ENCODE peak calls at places on chromosomes 3 and 15, in four cellular contexts. V is HL-60, A is retinal pigment epithelial cell, E is cardiac muscle cell. F is an unnamed sample.

GRCh38 chr3:164007764-164008163 is 1070.5 kb downstream of the SI start:
- DNase-seq in V (no peak), A (no peak), E (no peak), F (no peak)

GRCh38 chr15:69089258-69089657 is 71.2 kb upstream of the GLCE start:
- DNase-seq in V (no peak), A (no peak), E (no peak), F (no peak)

GRCh38 chr15:77525411-77525811 is 104.7 kb downstream of the HMG20A start:
- DNase-seq in V (no peak), A (no peak), E (no peak), F (no peak)

GRCh38 chr15:43105077-43105769 is 615 bp downstream of the UBR1 start:
- DNase-seq in V (no peak), A (no peak), E (peak; percentile 11), F (no peak)

GRCh38 chr3:168061332-168061996 is 34.3 kb downstream of the GOLIM4 start:
- DNase-seq in V (no peak), A (no peak), E (no peak), F (no peak)

GRCh38 chr15:89447676-89448075 is 48.7 kb downstream of the RHCG start:
- DNase-seq in V (no peak), A (no peak), E (no peak), F (no peak)

GRCh38 chr3:77668398-77668797 is 628.5 kb downstream of the ROBO2 start:
- DNase-seq in V (no peak), A (no peak), E (no peak), F (no peak)

GRCh38 chr3:95460274-95460673 is 1354.1 kb upstream of the EPHA6 start:
- DNase-seq in V (no peak), A (no peak), E (no peak), F (no peak)

GRCh38 chr3:162996368-162996767 is 1499.8 kb downstream of the OTOL1 start:
- DNase-seq in V (no peak), A (no peak), E (no peak), F (no peak)

DNA sequence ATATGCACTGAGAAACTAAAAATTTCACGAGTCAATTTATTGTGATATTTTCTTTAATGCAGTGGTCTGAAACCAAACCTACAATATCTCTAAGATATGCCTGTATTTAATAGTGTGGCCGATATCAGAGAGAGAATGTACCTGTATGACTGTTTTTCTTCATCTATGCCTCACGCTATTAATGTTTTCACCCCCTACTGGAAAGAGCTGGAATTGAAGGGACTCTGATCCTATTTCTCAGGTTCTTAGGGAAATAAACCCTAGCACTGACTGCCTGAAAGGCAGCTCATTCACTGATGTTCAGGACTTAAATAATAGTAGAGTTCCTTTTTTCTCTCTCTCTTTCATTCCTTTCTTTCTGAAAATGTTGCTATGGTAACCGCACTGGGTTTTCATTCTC is 1135.9 kb downstream of the IGSF11 start:
- DNase-seq in V (no peak), A (no peak), E (no peak), F (no peak)
- TF ChIP-seq CTCF in V (peak; percentile 66), A (peak; percentile 63), E (peak; percentile 44), F (peak; percentile 25)

DNA sequence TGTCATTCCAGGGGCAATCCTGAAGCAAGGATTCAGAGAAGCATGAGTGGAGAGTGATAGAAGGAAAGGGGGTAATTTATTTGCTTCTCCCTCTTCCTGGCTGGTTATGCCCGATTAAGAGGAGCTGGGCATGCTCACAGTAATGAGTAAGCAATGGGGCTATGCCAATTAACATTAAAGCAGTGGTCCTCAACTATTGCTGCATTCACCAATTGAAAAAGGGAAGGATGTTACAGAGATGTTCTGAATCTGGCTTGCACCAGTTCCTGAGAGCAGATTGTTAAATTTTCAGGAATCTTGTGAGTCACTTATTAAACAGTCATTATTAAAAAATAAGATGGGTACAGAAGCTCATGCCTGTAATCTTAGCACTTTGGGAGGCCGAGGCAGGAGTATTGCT is 85.9 kb upstream of the ZBTB20 start:
- DNase-seq in V (no peak), A (no peak), E (no peak), F (peak; percentile 22)
- H3K4me3 ChIP-seq in V (no peak overlapping the region), A (no peak overlapping the region), E (no peak overlapping the region), F (no peak overlapping the region)

GRCh38 chr15:74823324-74823723 is 3.1 kb upstream of the CPLX3 start:
- DNase-seq in V (no peak), A (no peak), E (no peak), F (no peak)

GRCh38 chr15:74821091-74821789 is 5.2 kb upstream of the CPLX3 start:
- DNase-seq in V (no peak), A (no peak), E (peak; percentile 28), F (no peak)

GRCh38 chr15:74821790-74822158 is 4.7 kb upstream of the CPLX3 start:
- DNase-seq in V (no peak), A (no peak), E (no peak), F (no peak)

GRCh38 chr15:74820056-74820455 is 6.4 kb upstream of the CPLX3 start:
- DNase-seq in V (no peak), A (no peak), E (no peak), F (no peak)

GRCh38 chr15:74822233-74822632 is 4.2 kb upstream of the CPLX3 start:
- DNase-seq in V (no peak), A (no peak), E (no peak), F (no peak)
- TF ChIP-seq CTCF in V (no peak), A (no peak), E (no peak), F (no peak)

GRCh38 chr15:98420837-98421236 is 227.5 kb upstream of the IGF1R start:
- DNase-seq in V (no peak), A (no peak), E (no peak), F (no peak)
- H3K4me3 ChIP-seq in V (no peak overlapping the region), A (no peak overlapping the region), E (no peak overlapping the region), F (no peak overlapping the region)

DNA sequence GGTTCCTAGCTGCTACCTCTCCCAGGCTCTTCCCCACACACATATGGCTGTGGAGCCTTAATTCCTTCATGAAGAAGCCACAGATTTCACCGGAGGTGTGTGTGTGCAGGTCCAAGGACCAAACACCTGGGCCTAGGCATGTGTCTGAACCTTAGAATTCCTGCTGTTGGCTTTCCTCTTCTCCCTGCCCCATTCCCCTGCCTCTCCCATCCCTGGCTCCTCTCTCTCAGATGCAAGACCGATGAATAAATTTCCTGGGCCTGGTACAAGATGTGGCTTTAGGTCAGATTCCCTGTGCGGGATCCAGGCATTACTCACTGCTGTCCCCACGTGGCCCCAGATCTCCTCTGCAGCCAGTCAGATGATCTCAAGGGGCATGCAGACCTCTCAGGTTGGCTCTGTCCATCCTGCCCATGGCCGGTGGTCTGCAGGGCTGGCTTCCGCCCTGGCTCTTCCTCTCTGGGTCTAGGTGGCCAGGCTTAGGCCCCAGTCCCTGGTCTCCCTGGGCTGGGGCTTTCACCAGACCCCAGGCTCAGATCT is 20.4 kb downstream of the CCR9 start:
- DNase-seq in V (no peak), A (no peak), E (peak; percentile 64), F (peak; percentile 77)
- TF ChIP-seq CTCF in V (no peak), A (peak; percentile 76), E (peak; percentile 66), F (peak; percentile 71)

DNA sequence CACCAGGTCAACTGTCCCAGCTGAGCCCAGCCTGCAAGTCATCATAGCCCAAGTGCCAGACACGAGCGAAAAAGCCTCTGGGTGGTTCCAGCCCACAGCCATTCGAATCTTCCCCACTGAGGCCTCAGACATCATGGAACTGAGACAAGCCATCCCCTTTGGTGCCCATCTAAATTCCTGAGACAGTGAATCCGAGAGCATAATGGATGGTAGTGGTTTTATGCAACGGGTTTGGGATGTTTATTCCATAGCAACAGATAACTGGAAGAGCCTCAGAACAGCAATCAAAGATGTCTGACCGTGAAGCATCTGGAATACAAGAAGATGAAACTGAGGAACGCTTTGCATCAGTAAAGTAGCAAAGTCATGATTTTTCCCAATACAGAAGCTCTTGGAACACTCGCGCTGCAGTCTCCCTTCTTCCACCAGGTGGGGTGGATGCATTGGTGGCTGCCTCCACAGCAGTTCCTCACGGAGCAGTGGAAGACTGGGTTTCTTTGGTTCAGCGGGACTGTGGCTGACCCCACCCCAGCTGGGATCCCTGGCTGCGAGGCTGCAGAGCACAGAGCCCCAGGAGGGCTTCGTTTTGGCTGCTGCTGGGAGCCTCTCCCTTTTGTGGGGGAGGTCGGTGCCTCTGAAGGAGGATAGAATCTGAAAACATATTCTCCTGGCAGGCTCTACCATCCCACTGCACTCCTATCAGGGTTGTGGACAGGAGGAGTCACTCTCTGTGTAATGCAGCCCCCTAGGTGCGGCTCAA is 26.4 kb upstream of the PDE8A start:
- DNase-seq in V (peak; percentile 8), A (no peak), E (peak; percentile 70), F (peak; percentile 80)
- H3K4me3 ChIP-seq in V (no peak overlapping the region), A (no peak overlapping the region), E (no peak overlapping the region), F (peak overlapping the region; percentile 38)

GRCh38 chr3:136861890-136862610 is at the start of gene NCK1:
- DNase-seq in V (peak; percentile 81), A (peak; percentile 92), E (peak; percentile 99), F (peak; percentile 97)
- TF ChIP-seq CTCF in V (no peak), A (no peak), E (peak; percentile 32), F (no peak)

GRCh38 chr15:85750319-85750806 is 44.4 kb downstream of the KLHL25 start:
- DNase-seq in V (no peak), A (no peak), E (no peak), F (peak; percentile 61)

GRCh38 chr15:85749261-85750151 is 45.2 kb downstream of the KLHL25 start:
- DNase-seq in V (no peak), A (no peak), E (no peak), F (peak; percentile 52)

GRCh38 chr15:85751731-85752421 is 42.8 kb downstream of the KLHL25 start:
- DNase-seq in V (no peak), A (no peak), E (no peak), F (no peak)

GRCh38 chr15:85752591-85752990 is 42.1 kb downstream of the KLHL25 start:
- DNase-seq in V (no peak), A (no peak), E (no peak), F (no peak)

DNA sequence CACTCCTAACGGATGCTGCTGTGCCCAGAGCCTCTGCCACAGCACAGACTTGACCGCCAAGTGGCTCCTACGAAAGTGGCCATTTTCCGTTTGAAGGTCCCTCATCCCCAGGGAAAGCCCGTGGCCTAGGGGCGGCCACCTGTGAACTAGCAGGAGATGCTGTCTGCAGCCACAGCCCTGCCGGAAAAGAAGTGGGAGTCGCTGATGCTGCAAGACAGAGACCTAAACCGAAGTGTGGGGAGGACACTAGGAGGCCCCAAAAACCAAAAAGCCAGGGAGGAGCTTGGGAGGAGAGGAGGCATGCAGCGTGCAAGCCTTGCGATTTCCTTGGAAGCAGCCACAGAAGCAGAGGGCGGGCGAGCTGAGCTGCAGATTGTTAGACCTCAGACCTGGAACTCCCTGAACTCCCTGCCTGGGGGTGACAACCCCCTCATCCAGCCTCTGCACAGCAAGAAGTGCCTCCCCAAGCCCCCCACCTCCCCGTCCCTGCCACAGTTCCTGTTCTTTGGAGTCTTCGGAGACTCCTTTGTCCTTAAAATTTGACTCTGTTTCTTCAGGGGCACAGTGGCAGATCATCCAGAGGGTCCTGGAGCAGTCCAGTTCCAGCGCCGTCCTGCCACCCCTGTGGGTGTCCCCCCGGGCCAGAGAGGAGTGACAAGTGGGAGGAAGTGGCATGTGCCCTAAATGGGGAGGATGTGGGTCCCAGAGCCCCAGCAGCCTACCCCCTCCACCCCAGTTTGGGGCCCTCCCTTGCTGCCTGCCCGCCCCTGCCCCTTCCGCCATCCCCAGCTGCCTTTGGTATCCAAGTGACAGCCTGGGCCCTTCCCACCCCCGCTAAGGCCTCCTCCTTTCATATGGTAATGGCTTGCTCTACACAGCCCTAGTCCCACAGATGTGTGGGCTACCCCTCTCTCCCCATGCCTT is 43.7 kb downstream of the KLHL25 start:
- DNase-seq in V (no peak), A (no peak), E (no peak), F (peak; percentile 18)
- H3K4me3 ChIP-seq in V (no peak overlapping the region), A (no peak overlapping the region), E (no peak overlapping the region), F (no peak overlapping the region)